ENCODE peak calls at places on chromosome 9, in five cellular contexts. One of them, this sample, is unnamed.

GRCh38 chr9:94603259-94603776 is 9.7 kb upstream of the FBP2 start:
- DNase-seq in right lobe of liver: peak
- DNase-seq in lower lobe of right lung: peak
- DNase-seq in HFFc6: peak
- DNase-seq in CD8-positive, alpha-beta T cell: peak
- DNase-seq in this sample: peak

GRCh38 chr9:118961857-118962256 is 407.4 kb downstream of the BRINP1 start:
- DNase-seq in right lobe of liver: no peak
- DNase-seq in lower lobe of right lung: no peak
- DNase-seq in HFFc6: peak
- DNase-seq in CD8-positive, alpha-beta T cell: no peak
- DNase-seq in this sample: no peak

GRCh38 chr9:846852-847251 is 5.4 kb downstream of the DMRT1 start:
- DNase-seq in right lobe of liver: no peak
- DNase-seq in lower lobe of right lung: no peak
- DNase-seq in HFFc6: no peak
- DNase-seq in CD8-positive, alpha-beta T cell: no peak
- DNase-seq in this sample: no peak

GRCh38 chr9:129981180-129981907 is 61.6 kb downstream of the FNBP1 start:
- DNase-seq in right lobe of liver: peak
- DNase-seq in lower lobe of right lung: peak
- DNase-seq in HFFc6: no peak
- DNase-seq in CD8-positive, alpha-beta T cell: no peak
- DNase-seq in this sample: peak

GRCh38 chr9:114824130-114824529 is 18.3 kb upstream of the TNFSF15 start:
- DNase-seq in right lobe of liver: no peak
- DNase-seq in lower lobe of right lung: no peak
- DNase-seq in HFFc6: peak
- DNase-seq in CD8-positive, alpha-beta T cell: no peak
- DNase-seq in this sample: no peak

GRCh38 chr9:26744362-26744965 is 148.1 kb downstream of the CAAP1 start:
- DNase-seq in right lobe of liver: no peak
- DNase-seq in lower lobe of right lung: no peak
- DNase-seq in HFFc6: peak
- DNase-seq in CD8-positive, alpha-beta T cell: no peak
- DNase-seq in this sample: peak

GRCh38 chr9:83342731-83343130 is 195.5 kb downstream of the FRMD3 start:
- DNase-seq in right lobe of liver: no peak
- DNase-seq in lower lobe of right lung: no peak
- DNase-seq in HFFc6: no peak
- DNase-seq in CD8-positive, alpha-beta T cell: no peak
- DNase-seq in this sample: no peak

GRCh38 chr9:69255591-69255990 is 69.4 kb upstream of the ENTREP1 start:
- DNase-seq in right lobe of liver: no peak
- DNase-seq in lower lobe of right lung: no peak
- DNase-seq in HFFc6: no peak
- DNase-seq in CD8-positive, alpha-beta T cell: no peak
- DNase-seq in this sample: no peak

GRCh38 chr9:91241909-91242308 is 119.8 kb downstream of the AUH start:
- DNase-seq in right lobe of liver: peak
- DNase-seq in lower lobe of right lung: no peak
- DNase-seq in HFFc6: no peak
- DNase-seq in CD8-positive, alpha-beta T cell: no peak
- DNase-seq in this sample: peak

GRCh38 chr9:34457266-34458012 is 931 bp downstream of the FAM219A start:
- DNase-seq in right lobe of liver: peak
- DNase-seq in lower lobe of right lung: peak
- DNase-seq in HFFc6: peak
- DNase-seq in CD8-positive, alpha-beta T cell: peak
- DNase-seq in this sample: peak

GRCh38 chr9:124035001-124035650 is 23.6 kb downstream of the LHX2 start:
- DNase-seq in right lobe of liver: peak
- DNase-seq in lower lobe of right lung: no peak
- DNase-seq in HFFc6: no peak
- DNase-seq in CD8-positive, alpha-beta T cell: no peak
- DNase-seq in this sample: no peak

GRCh38 chr9:109251080-109251775 is 69.6 kb downstream of the EPB41L4B start:
- DNase-seq in right lobe of liver: peak
- DNase-seq in lower lobe of right lung: peak
- DNase-seq in HFFc6: peak
- DNase-seq in CD8-positive, alpha-beta T cell: no peak
- DNase-seq in this sample: peak

GRCh38 chr9:82621446-82621845 is 441.5 kb downstream of the RASEF start:
- DNase-seq in right lobe of liver: no peak
- DNase-seq in lower lobe of right lung: no peak
- DNase-seq in HFFc6: no peak
- DNase-seq in CD8-positive, alpha-beta T cell: no peak
- DNase-seq in this sample: no peak

GRCh38 chr9:84966876-84967830 is 297.6 kb downstream of the NTRK2 start:
- DNase-seq in right lobe of liver: no peak
- DNase-seq in lower lobe of right lung: no peak
- DNase-seq in HFFc6: no peak
- DNase-seq in CD8-positive, alpha-beta T cell: no peak
- DNase-seq in this sample: no peak

GRCh38 chr9:98374385-98375051 is 119.1 kb upstream of the TBC1D2 start:
- DNase-seq in right lobe of liver: no peak
- DNase-seq in lower lobe of right lung: no peak
- DNase-seq in HFFc6: peak
- DNase-seq in CD8-positive, alpha-beta T cell: no peak
- DNase-seq in this sample: peak

GRCh38 chr9:126148523-126148870 is 178.1 kb upstream of the MVB12B start:
- DNase-seq in right lobe of liver: no peak
- DNase-seq in lower lobe of right lung: no peak
- DNase-seq in HFFc6: no peak
- DNase-seq in CD8-positive, alpha-beta T cell: no peak
- DNase-seq in this sample: no peak

GRCh38 chr9:138073408-138073807 is 195.8 kb downstream of the CACNA1B start:
- DNase-seq in right lobe of liver: peak
- DNase-seq in lower lobe of right lung: no peak
- DNase-seq in HFFc6: no peak
- DNase-seq in CD8-positive, alpha-beta T cell: no peak
- DNase-seq in this sample: no peak

GRCh38 chr9:114317665-114318357 is 5.1 kb upstream of the ORM1 start:
- DNase-seq in right lobe of liver: no peak
- DNase-seq in lower lobe of right lung: no peak
- DNase-seq in HFFc6: peak
- DNase-seq in CD8-positive, alpha-beta T cell: no peak
- DNase-seq in this sample: no peak

DNA sequence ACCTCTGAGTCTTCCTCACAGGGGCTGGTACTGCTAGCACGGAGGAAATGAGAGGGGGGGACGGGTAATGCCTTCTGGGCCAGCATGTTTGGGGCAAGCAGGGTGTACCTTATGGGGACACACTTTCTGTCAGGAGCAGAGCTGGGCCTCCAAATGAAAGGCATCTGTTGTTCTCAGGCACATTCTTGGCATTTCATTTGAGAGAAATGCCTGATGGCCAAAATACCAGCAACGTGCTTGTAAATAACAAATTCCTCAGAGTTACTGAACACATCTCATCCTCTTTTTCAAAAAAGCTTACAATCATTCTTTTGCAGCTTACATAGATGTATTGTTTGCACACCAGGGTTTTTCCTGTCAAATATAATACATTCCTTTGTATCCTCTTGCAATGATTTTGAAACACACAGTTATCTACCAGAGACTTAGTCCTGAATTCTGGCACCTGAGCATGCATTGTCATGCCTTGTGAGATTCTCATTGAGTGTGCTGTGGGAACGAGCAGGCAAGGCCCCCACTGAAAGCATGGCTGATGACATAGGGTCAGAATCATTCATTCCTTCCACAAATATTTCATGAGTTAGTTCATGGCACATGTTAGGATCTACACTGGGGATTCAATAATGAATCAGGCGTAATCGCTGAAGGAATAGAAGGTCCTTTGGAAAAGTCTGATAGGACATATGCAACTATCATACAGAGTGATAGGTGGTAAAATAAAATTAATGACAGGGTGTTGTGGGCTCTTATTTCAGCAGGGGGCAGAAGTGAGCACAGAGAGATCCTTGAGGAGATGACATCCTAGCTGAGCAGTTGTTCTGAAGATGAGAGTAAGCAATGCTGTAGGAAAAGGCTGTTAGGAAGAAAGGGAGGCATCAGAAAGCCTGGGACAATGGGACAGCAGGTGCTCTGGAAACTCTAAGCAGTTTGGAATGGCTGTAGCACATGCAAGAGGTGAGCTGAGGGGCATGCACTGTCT is 260.9 kb upstream of the TUT7 start:
- DNase-seq in right lobe of liver: no peak
- DNase-seq in lower lobe of right lung: no peak
- DNase-seq in HFFc6: peak
- DNase-seq in CD8-positive, alpha-beta T cell: no peak
- DNase-seq in this sample: peak
- TF ChIP-seq CTCF in right lobe of liver: peak
- TF ChIP-seq CTCF in lower lobe of right lung: peak
- TF ChIP-seq CTCF in HFFc6: peak
- TF ChIP-seq CTCF in CD8-positive, alpha-beta T cell: no peak
- TF ChIP-seq CTCF in this sample: peak

GRCh38 chr9:29212590-29213373 is 1639.5 kb upstream of the C9orf72 start:
- DNase-seq in right lobe of liver: peak
- DNase-seq in lower lobe of right lung: no peak
- DNase-seq in HFFc6: no peak
- DNase-seq in CD8-positive, alpha-beta T cell: no peak
- DNase-seq in this sample: peak

GRCh38 chr9:29214162-29214520 is 1640.9 kb upstream of the C9orf72 start:
- DNase-seq in right lobe of liver: no peak
- DNase-seq in lower lobe of right lung: no peak
- DNase-seq in HFFc6: no peak
- DNase-seq in CD8-positive, alpha-beta T cell: no peak
- DNase-seq in this sample: peak

GRCh38 chr9:29211681-29212589 is 1638.7 kb upstream of the C9orf72 start:
- DNase-seq in right lobe of liver: peak
- DNase-seq in lower lobe of right lung: peak
- DNase-seq in HFFc6: no peak
- DNase-seq in CD8-positive, alpha-beta T cell: peak
- DNase-seq in this sample: peak

GRCh38 chr9:29213374-29214161 is 1640.3 kb upstream of the C9orf72 start:
- DNase-seq in right lobe of liver: peak
- DNase-seq in lower lobe of right lung: no peak
- DNase-seq in HFFc6: no peak
- DNase-seq in CD8-positive, alpha-beta T cell: no peak
- DNase-seq in this sample: peak

GRCh38 chr9:29214702-29215248 is 1641.5 kb upstream of the C9orf72 start:
- DNase-seq in right lobe of liver: peak
- DNase-seq in lower lobe of right lung: no peak
- DNase-seq in HFFc6: no peak
- DNase-seq in CD8-positive, alpha-beta T cell: no peak
- DNase-seq in this sample: no peak
- TF ChIP-seq CTCF in right lobe of liver: no peak
- TF ChIP-seq CTCF in lower lobe of right lung: no peak
- TF ChIP-seq CTCF in HFFc6: no peak
- TF ChIP-seq CTCF in CD8-positive, alpha-beta T cell: no peak
- TF ChIP-seq CTCF in this sample: no peak

DNA sequence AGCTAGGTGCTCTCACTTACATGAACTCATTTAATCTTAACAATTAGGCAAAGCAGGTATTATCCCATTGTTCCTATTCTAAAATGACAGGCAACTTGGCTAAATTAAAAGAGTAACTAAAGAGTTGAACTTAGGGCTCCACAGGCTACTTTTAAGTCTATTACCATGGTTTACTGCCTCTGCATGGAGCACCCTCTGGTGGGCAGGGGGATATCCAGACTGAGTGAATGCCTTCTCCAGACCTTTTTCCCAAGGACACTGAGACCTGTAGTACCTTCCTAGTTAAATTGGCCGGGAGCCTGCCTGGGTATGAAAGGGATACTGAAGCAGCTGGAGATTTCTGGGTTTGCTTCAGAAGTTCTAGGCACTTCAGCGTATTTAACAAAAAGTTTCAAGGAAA is 238.1 kb downstream of the ELAVL2 start:
- DNase-seq in right lobe of liver: no peak
- DNase-seq in lower lobe of right lung: no peak
- DNase-seq in HFFc6: no peak
- DNase-seq in CD8-positive, alpha-beta T cell: no peak
- DNase-seq in this sample: no peak
- TF ChIP-seq CTCF in right lobe of liver: peak
- TF ChIP-seq CTCF in lower lobe of right lung: no peak
- TF ChIP-seq CTCF in HFFc6: no peak
- TF ChIP-seq CTCF in CD8-positive, alpha-beta T cell: no peak
- TF ChIP-seq CTCF in this sample: no peak

GRCh38 chr9:89591291-89592200 is 13.3 kb upstream of the GADD45G start:
- DNase-seq in right lobe of liver: no peak
- DNase-seq in lower lobe of right lung: no peak
- DNase-seq in HFFc6: no peak
- DNase-seq in CD8-positive, alpha-beta T cell: no peak
- DNase-seq in this sample: no peak

GRCh38 chr9:89594811-89595550 is 9.8 kb upstream of the GADD45G start:
- DNase-seq in right lobe of liver: no peak
- DNase-seq in lower lobe of right lung: no peak
- DNase-seq in HFFc6: no peak
- DNase-seq in CD8-positive, alpha-beta T cell: no peak
- DNase-seq in this sample: no peak

GRCh38 chr9:89593776-89594427 is 10.9 kb upstream of the GADD45G start:
- DNase-seq in right lobe of liver: peak
- DNase-seq in lower lobe of right lung: peak
- DNase-seq in HFFc6: peak
- DNase-seq in CD8-positive, alpha-beta T cell: peak
- DNase-seq in this sample: peak

GRCh38 chr9:89592201-89592815 is 12.5 kb upstream of the GADD45G start:
- DNase-seq in right lobe of liver: no peak
- DNase-seq in lower lobe of right lung: no peak
- DNase-seq in HFFc6: no peak
- DNase-seq in CD8-positive, alpha-beta T cell: no peak
- DNase-seq in this sample: no peak

GRCh38 chr9:89592963-89593775 is 11.6 kb upstream of the GADD45G start:
- DNase-seq in right lobe of liver: no peak
- DNase-seq in lower lobe of right lung: no peak
- DNase-seq in HFFc6: peak
- DNase-seq in CD8-positive, alpha-beta T cell: no peak
- DNase-seq in this sample: peak
- TF ChIP-seq CTCF in right lobe of liver: no peak
- TF ChIP-seq CTCF in lower lobe of right lung: no peak
- TF ChIP-seq CTCF in HFFc6: peak
- TF ChIP-seq CTCF in CD8-positive, alpha-beta T cell: no peak
- TF ChIP-seq CTCF in this sample: no peak

GRCh38 chr9:86239053-86239770 is 20.2 kb downstream of the C9orf153 start:
- DNase-seq in right lobe of liver: no peak
- DNase-seq in lower lobe of right lung: no peak
- DNase-seq in HFFc6: no peak
- DNase-seq in CD8-positive, alpha-beta T cell: no peak
- DNase-seq in this sample: no peak
- TF ChIP-seq CTCF in right lobe of liver: no peak
- TF ChIP-seq CTCF in lower lobe of right lung: no peak
- TF ChIP-seq CTCF in HFFc6: peak
- TF ChIP-seq CTCF in CD8-positive, alpha-beta T cell: no peak
- TF ChIP-seq CTCF in this sample: no peak

DNA sequence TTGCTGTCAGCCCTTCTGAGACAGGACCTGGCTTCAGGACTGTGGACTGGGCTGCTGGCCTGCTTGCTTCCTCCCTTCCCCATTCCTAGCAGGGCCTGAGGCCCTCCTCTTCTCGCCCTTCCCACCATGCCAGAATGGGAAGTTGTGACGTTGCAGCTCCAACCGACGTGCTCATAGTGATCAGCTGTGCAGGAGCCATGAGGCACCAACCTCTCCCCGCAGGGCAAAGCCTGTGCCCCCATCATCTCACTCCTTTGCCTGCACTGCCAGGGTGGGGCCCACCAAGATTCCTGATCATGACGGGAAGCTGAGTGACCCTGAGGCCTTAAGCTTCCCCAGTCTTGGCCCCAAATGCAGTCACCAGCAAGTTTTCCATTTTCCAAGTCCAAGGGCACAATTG is 45.0 kb upstream of the GARNL3 start:
- DNase-seq in right lobe of liver: no peak
- DNase-seq in lower lobe of right lung: no peak
- DNase-seq in HFFc6: no peak
- DNase-seq in CD8-positive, alpha-beta T cell: no peak
- DNase-seq in this sample: no peak
- TF ChIP-seq CTCF in right lobe of liver: no peak
- TF ChIP-seq CTCF in lower lobe of right lung: no peak
- TF ChIP-seq CTCF in HFFc6: no peak
- TF ChIP-seq CTCF in CD8-positive, alpha-beta T cell: no peak
- TF ChIP-seq CTCF in this sample: no peak